ENCODE peak calls at places on chromosomes 16 and 17, in four cellular contexts. L is fibroblast of pulmonary artery, T is OCI-LY7, V is kidney epithelial cell. K is an unnamed sample.
A peak's percentile ranks its signal among the peaks of the same experiment; 100 is the strongest.

GRCh38 chr16:68355447-68356248 is 44.8 kb downstream of the PRMT7 start:
- DNase-seq in L (no peak), T (no peak), V (no peak), K (no peak)

GRCh38 chr17:31823014-31823413 is 36.0 kb downstream of the COPRS start:
- DNase-seq in L (no peak), T (no peak), V (no peak), K (no peak)

GRCh38 chr16:84315422-84315821 is 20.7 kb downstream of the WFDC1 start:
- DNase-seq in L (no peak), T (no peak), V (no peak), K (no peak)

GRCh38 chr16:86505185-86505898 is 5.0 kb upstream of the FOXF1 start:
- DNase-seq in L (no peak), T (no peak), V (no peak), K (no peak)

GRCh38 chr17:41657164-41657754 is 31.4 kb upstream of the EIF1 start:
- DNase-seq in L (no peak), T (no peak), V (no peak), K (no peak)

GRCh38 chr17:78572277-78573205 is 4.7 kb downstream of the DNAH17 start:
- DNase-seq in L (no peak), T (peak; percentile 61), V (no peak), K (no peak)

GRCh38 chr16:27334192-27334764 is 20.5 kb downstream of the IL4R start:
- DNase-seq in L (no peak), T (no peak), V (no peak), K (no peak)

GRCh38 chr17:15453246-15453645 is 14.2 kb downstream of the CDRT4 start:
- DNase-seq in L (no peak), T (no peak), V (no peak), K (no peak)

GRCh38 chr16:83137326-83137770 is 510.6 kb downstream of the CDH13 start:
- DNase-seq in L (peak; percentile 80), T (peak; percentile 93), V (peak; percentile 34), K (no peak)

GRCh38 chr17:74394275-74394950 is 27.1 kb downstream of the GPR142 start:
- DNase-seq in L (no peak), T (no peak), V (no peak), K (no peak)

GRCh38 chr17:76266244-76266938 is 1.2 kb downstream of the UBALD2 start:
- DNase-seq in L (peak; percentile 40), T (peak; percentile 36), V (no peak), K (no peak)

GRCh38 chr17:8158267-8159031 is 4.3 kb downstream of the VAMP2 start:
- DNase-seq in L (peak; percentile 94), T (peak; percentile 86), V (no peak), K (peak; percentile 84)

GRCh38 chr16:57610611-57611010 is 17.8 kb upstream of the ADGRG1 start:
- DNase-seq in L (no peak), T (no peak), V (no peak), K (no peak)

GRCh38 chr17:66834919-66835454 is at the start of gene CACNG5:
- DNase-seq in L (no peak), T (no peak), V (no peak), K (peak; percentile 50)

GRCh38 chr16:17032332-17032731 is 438.4 kb downstream of the XYLT1 start:
- DNase-seq in L (no peak), T (no peak), V (no peak), K (no peak)
- TF ChIP-seq CTCF in L (no peak), T (no peak), V (no peak), K (no peak)

GRCh38 chr16:72939247-72939646 is 108.7 kb downstream of the ZFHX3 start:
- DNase-seq in L (peak; percentile 77), T (no peak), V (no peak), K (no peak)
- TF ChIP-seq CTCF in L (peak; percentile 50), T (no peak), V (no peak), K (no peak)

GRCh38 chr17:70636517-70637133 is 467.3 kb downstream of the KCNJ2 start:
- DNase-seq in L (peak; percentile 64), T (peak; percentile 48), V (no peak), K (peak; percentile 31)
- TF ChIP-seq CTCF in L (peak; percentile 68), T (peak; percentile 93), V (peak; percentile 64), K (peak; percentile 57)

GRCh38 chr17:38604479-38605229 is 1.1 kb downstream of the SRCIN1 start:
- DNase-seq in L (no peak), T (peak; percentile 28), V (no peak), K (peak; percentile 70)
- TF ChIP-seq CTCF in L (no peak), T (peak; percentile 61), V (peak; percentile 11), K (peak; percentile 29)

DNA sequence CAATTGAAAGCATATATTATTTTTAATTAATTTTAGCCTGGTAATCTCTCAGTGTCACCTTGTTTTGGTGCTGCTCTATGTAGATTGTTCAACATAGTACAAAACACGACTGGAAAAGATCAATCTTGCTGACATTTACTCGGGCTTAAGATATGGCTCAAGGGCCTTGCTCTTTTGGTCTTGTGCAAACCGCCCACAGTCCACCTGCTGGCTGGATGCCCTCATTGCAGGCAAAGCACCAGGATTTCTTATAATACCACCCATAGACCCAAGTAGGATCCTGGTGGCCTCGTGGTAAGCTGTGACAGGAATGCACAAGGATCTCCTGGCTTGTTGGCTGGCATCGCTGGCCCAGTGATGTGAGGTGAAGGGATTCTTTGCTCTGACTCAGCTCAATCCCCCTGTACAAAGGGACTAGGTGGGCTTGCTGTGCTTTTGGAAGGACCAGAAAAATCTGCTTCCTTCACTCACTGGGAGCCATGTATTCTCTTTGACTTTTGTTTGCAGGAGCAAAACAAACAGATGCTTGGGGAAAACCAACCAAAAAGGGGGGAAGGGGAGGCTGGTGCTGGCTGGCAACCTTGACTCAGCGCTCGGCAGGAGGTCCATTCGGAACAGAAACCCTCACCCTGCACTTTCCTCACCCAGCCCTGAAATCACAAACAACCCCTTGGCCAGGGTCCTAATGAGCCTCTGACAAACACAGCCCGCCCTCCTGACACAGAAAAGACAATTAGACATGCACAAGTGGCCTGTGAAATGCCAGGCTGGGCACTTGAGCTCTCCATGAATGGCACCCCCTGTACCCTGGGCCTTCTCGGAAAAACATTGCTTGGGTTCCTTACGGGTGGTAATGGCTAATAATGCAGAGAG is 36.6 kb upstream of the MED9 start:
- DNase-seq in L (peak; percentile 66), T (peak; percentile 75), V (no peak), K (peak; percentile 81)
- TF ChIP-seq CTCF in L (peak; percentile 60), T (peak; percentile 87), V (peak; percentile 65), K (peak; percentile 72)

GRCh38 chr17:49439673-49440571 is 25.2 kb upstream of the PHB1 start:
- DNase-seq in L (no peak), T (no peak), V (peak; percentile 56), K (no peak)
- TF ChIP-seq CTCF in L (no peak), T (no peak), V (no peak), K (no peak)

GRCh38 chr17:33292184-33292980 is 713 bp downstream of the ASIC2 start:
- DNase-seq in L (peak; percentile 7), T (no peak), V (no peak), K (peak; percentile 35)
- TF ChIP-seq CTCF in L (no peak), T (no peak), V (peak; percentile 75), K (no peak)

DNA sequence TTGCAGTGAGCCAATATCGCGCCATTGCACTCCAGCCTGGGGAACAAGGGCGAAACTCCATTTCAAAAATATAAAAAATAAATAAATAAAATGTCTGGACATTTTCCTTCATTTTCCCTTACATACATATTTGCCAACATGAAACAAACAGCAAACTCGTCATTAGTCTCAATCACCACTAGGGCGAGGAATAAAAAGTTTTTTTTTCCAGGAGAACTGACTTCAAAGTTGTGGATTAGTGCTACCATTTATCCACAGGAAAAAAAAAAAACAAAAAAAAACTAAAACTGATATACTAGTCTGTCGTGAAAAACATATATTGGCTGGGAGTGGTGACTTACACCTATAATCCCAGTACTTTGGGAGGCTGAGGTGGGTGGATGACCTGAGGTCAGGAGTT is 77.0 kb upstream of the MTMR4 start:
- DNase-seq in L (no peak), T (no peak), V (no peak), K (no peak)
- TF ChIP-seq CTCF in L (peak; percentile 24), T (peak; percentile 35), V (no peak), K (no peak)

GRCh38 chr17:7132511-7133094 is 18.0 kb upstream of the ASGR2 start:
- DNase-seq in L (peak; percentile 58), T (peak; percentile 69), V (no peak), K (peak; percentile 89)

GRCh38 chr17:7130626-7131467 is 16.2 kb upstream of the ASGR2 start:
- DNase-seq in L (no peak), T (peak; percentile 56), V (no peak), K (no peak)

GRCh38 chr17:7136266-7136877 is 21.8 kb upstream of the ASGR2 start:
- DNase-seq in L (peak; percentile 80), T (peak; percentile 81), V (peak; percentile 21), K (peak; percentile 74)

GRCh38 chr17:7133916-7134315 is 19.3 kb upstream of the ASGR2 start:
- DNase-seq in L (no peak), T (no peak), V (no peak), K (no peak)

DNA sequence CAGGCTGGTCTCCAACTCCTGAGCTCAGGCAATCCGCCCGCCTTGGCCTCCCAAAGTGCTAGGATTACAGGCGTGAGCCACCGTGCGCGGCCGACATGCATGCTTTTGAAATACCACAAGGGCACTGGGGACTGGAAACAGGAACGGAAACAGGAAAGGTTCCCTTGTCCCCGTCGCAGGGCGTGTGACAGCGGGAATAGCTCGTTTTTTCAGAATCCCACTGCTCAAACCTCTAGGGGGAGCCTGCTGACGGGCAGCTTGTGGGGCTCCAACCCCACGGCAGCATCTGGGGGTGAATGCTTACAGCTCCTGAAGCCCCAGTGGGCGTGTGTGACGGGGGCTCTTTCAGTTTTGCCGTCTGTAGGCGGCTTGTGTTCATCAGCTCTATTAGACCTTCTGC is 18.8 kb upstream of the ASGR2 start:
- DNase-seq in L (no peak), T (peak; percentile 46), V (no peak), K (no peak)
- TF ChIP-seq CTCF in L (peak; percentile 41), T (peak; percentile 73), V (peak; percentile 39), K (peak; percentile 64)

K was measured in GM13977.